ENCODE peak calls at places on chromosomes 16 and 17, in six cellular contexts. F is H9, C is IMR-90, R is neuronal stem cell, O is mesenchymal stem cell, U is H1. Y is an unnamed sample.
A peak's percentile ranks its signal among the peaks of the same experiment; 100 is the strongest.

GRCh38 chr17:64499805-64500486 is 3.1 kb upstream of the POLG2 start:
- DNase-seq in C (peak; percentile 60), U (no peak), O (peak; percentile 36), R (no peak), F (no peak), Y (no peak)

GRCh38 chr17:14268264-14268663 is 31.6 kb upstream of the CDRT15 start:
- DNase-seq in C (no peak), O (no peak), F (peak; percentile 64), U (no peak), R (no peak), Y (peak; percentile 51)

GRCh38 chr16:16021988-16022682 is 72.7 kb downstream of the ABCC1 start:
- DNase-seq in F (peak; percentile 60), O (peak; percentile 98), R (peak; percentile 32), C (peak; percentile 97), U (no peak), Y (peak; percentile 87)

GRCh38 chr17:8020776-8021564 is 17.9 kb upstream of the ALOX15B start:
- DNase-seq in O (no peak), U (no peak), C (no peak), F (no peak), R (no peak), Y (no peak)

GRCh38 chr17:72287586-72287985 is 166.8 kb downstream of the SOX9 start:
- DNase-seq in U (no peak), F (no peak), O (no peak), R (no peak), C (no peak), Y (no peak)

GRCh38 chr17:43125967-43126910 is 1.1 kb upstream of the BRCA1 start:
- DNase-seq in F (peak; percentile 44), U (no peak), C (no peak), O (no peak), R (no peak), Y (peak; percentile 12)

GRCh38 chr16:86676216-86676800 is 98.0 kb downstream of the FOXL1 start:
- DNase-seq in F (no peak), O (peak; percentile 74), R (no peak), U (no peak), C (peak; percentile 80), Y (no peak)

GRCh38 chr16:84827131-84827574 is 7.4 kb downstream of the CRISPLD2 start:
- DNase-seq in U (no peak), R (no peak), F (no peak), C (peak; percentile 52), O (peak; percentile 91), Y (no peak)

GRCh38 chr17:83177611-83178532 is 98.5 kb downstream of the METRNL start:
- DNase-seq in U (peak; percentile 29), C (no peak), O (no peak), R (no peak), F (peak; percentile 29), Y (no peak)

GRCh38 chr16:74868501-74868900 is 93.9 kb upstream of the FA2H start:
- DNase-seq in R (peak; percentile 31), U (no peak), C (peak; percentile 48), F (no peak), O (peak; percentile 2), Y (no peak)

GRCh38 chr16:28924762-28925385 is at the start of gene RABEP2:
- DNase-seq in O (peak; percentile 90), F (peak; percentile 100), C (peak; percentile 78), R (peak; percentile 95), U (peak; percentile 100), Y (peak; percentile 97)

GRCh38 chr17:50394711-50395110 is 2.6 kb downstream of the LRRC59 start:
- DNase-seq in R (no peak), C (no peak), U (no peak), F (no peak), O (no peak), Y (no peak)

GRCh38 chr16:64864232-64864803 is 257.5 kb downstream of the CDH11 start:
- DNase-seq in F (no peak), O (peak; percentile 90), C (peak; percentile 98), R (no peak), U (no peak), Y (no peak)

GRCh38 chr17:72342582-72343527 is 222.0 kb downstream of the SOX9 start:
- DNase-seq in R (no peak), C (no peak), O (no peak), U (no peak), F (no peak), Y (peak; percentile 74)

GRCh38 chr16:56506941-56507340 is 12.9 kb downstream of the BBS2 start:
- DNase-seq in U (no peak), F (no peak), R (no peak), C (peak; percentile 80), O (no peak), Y (no peak)

GRCh38 chr16:4514606-4515005 is 24.0 kb downstream of the CDIP1 start:
- DNase-seq in R (no peak), U (no peak), F (no peak), O (no peak), C (no peak), Y (no peak)

GRCh38 chr17:1180958-1181768 is 1.4 kb upstream of the ABR start:
- DNase-seq in O (no peak), R (no peak), C (no peak), F (peak; percentile 91), U (peak; percentile 69), Y (peak; percentile 80)

GRCh38 chr17:41654908-41655607 is 30.7 kb upstream of the KRT17 start:
- DNase-seq in O (no peak), U (no peak), R (no peak), F (no peak), C (no peak), Y (no peak)

GRCh38 chr17:78512976-78513375 is 64.2 kb downstream of the DNAH17 start:
- DNase-seq in F (no peak), C (no peak), U (no peak), O (no peak), R (no peak), Y (no peak)

GRCh38 chr17:13941781-13942180 is 127.5 kb upstream of the COX10 start:
- DNase-seq in O (no peak), C (no peak), R (no peak), F (no peak), U (no peak), Y (no peak)

GRCh38 chr17:2337152-2337810 is at the start of gene SGSM2:
- DNase-seq in U (no peak), C (peak; percentile 34), O (peak; percentile 65), R (peak; percentile 59), F (peak; percentile 62), Y (peak; percentile 38)

GRCh38 chr16:12519986-12520385 is 283.7 kb downstream of the CPPED1 start:
- DNase-seq in C (no peak), O (no peak), F (peak; percentile 46), R (no peak), U (no peak), Y (no peak)

GRCh38 chr16:71172808-71173207 is 57.7 kb downstream of the HYDIN start:
- DNase-seq in F (no peak), R (no peak), O (no peak), C (no peak), U (no peak), Y (no peak)

GRCh38 chr17:27353469-27354050 is 59.6 kb downstream of the WSB1 start:
- DNase-seq in R (peak; percentile 90), F (peak; percentile 94), O (peak; percentile 95), C (peak; percentile 92), U (peak; percentile 90), Y (peak; percentile 95)

GRCh38 chr16:58644765-58645487 is 15.3 kb upstream of the CNOT1 start:
- DNase-seq in F (no peak), C (no peak), U (no peak), O (no peak), R (no peak), Y (no peak)

GRCh38 chr17:21199311-21199710 is 14.7 kb downstream of the TMEM11 start:
- DNase-seq in C (no peak), F (peak; percentile 84), R (no peak), U (no peak), O (peak; percentile 70), Y (peak; percentile 74)

GRCh38 chr17:1764274-1764673 is 2.4 kb downstream of the SERPINF1 start:
- DNase-seq in O (peak; percentile 85), U (no peak), R (no peak), C (peak; percentile 87), F (no peak), Y (no peak)

GRCh38 chr17:45813051-45813731 is 29.1 kb downstream of the CRHR1 start:
- DNase-seq in F (peak; percentile 90), O (peak; percentile 8), C (no peak), U (peak; percentile 80), R (peak; percentile 75), Y (peak; percentile 84)

GRCh38 chr16:79728923-79729240 is 128.3 kb upstream of the MAF start:
- DNase-seq in U (no peak), O (no peak), R (no peak), C (no peak), F (no peak), Y (no peak)

GRCh38 chr17:58227733-58228132 is 8.7 kb upstream of the MKS1 start:
- DNase-seq in U (no peak), F (no peak), C (no peak), R (no peak), O (no peak), Y (no peak)

GRCh38 chr17:58228679-58229078 is 9.6 kb upstream of the MKS1 start:
- DNase-seq in F (peak; percentile 56), U (no peak), R (no peak), O (no peak), C (no peak), Y (peak; percentile 47)

GRCh38 chr17:58229384-58229783 is 9.0 kb upstream of the LPO start:
- DNase-seq in F (no peak), U (no peak), C (no peak), O (no peak), R (no peak), Y (no peak)

GRCh38 chr17:58219789-58220183 is 731 bp upstream of the MKS1 start:
- DNase-seq in O (no peak), R (no peak), F (no peak), U (no peak), C (no peak), Y (no peak)

GRCh38 chr17:58224315-58224714 is 5.3 kb upstream of the MKS1 start:
- DNase-seq in F (no peak), O (peak; percentile 36), U (no peak), R (no peak), C (peak; percentile 46), Y (peak; percentile 76)
- H3K4ac ChIP-seq in F (no peak overlapping the region), O (no peak overlapping the region), U (no peak overlapping the region), R (no peak overlapping the region), C (no peak overlapping the region), Y (no peak overlapping the region)

GRCh38 chr17:28727727-28728363 is 743 bp upstream of the NEK8 start:
- DNase-seq in R (peak; percentile 75), F (peak; percentile 95), U (peak; percentile 81), C (peak; percentile 48), O (peak; percentile 88), Y (peak; percentile 99)
- H2BK15ac ChIP-seq in R (peak overlapping the region; percentile 65), F (no peak overlapping the region), U (peak overlapping the region; percentile 72), C (peak overlapping the region; percentile 16), O (peak overlapping the region; percentile 36), Y (no peak overlapping the region)

GRCh38 chr16:69017036-69017783 is 88.2 kb upstream of the HAS3 start:
- DNase-seq in R (no peak), U (no peak), O (peak; percentile 80), F (no peak), C (peak; percentile 85), Y (peak; percentile 14)
- H3K4ac ChIP-seq in R (no peak overlapping the region), U (no peak overlapping the region), O (no peak overlapping the region), F (no peak overlapping the region), C (no peak overlapping the region), Y (no peak overlapping the region)

DNA sequence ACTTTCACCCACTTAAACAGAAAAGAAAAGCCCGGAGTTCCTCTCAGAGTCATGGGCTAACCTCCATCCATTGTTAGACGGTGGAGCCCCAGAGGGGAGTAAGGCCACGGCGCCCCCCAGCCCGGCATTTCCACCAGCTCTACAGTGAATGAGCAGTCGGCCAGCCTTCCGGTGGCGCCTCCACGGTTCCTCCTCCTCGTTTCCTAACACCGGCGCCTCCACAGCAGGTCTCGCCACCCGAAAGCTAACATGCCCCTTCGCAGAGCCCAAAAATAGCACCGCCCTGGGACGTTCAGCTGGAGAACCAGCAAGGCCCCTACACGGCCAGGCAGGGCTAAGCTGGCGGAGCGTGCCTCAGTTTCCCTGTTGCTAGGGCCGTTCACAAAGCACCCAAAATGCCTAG is 858 bp downstream of the MMD start:
- DNase-seq in C (no peak), O (peak; percentile 46), U (peak; percentile 56), F (no peak), R (peak; percentile 32), Y (peak; percentile 53)
- H2BK15ac ChIP-seq in C (no peak overlapping the region), O (peak overlapping the region; percentile 49), U (no peak overlapping the region), F (no peak overlapping the region), R (peak overlapping the region; percentile 69), Y (no peak overlapping the region)